ENCODE peak calls at places on chromosome 16, in seven cellular contexts. O is foreskin fibroblast; H is uterus; T is fibroblast of gingiva; P is ascending aorta; S is stimulated activated CD4-positive, alpha-beta T cell treated with anti-CD3 and anti-CD28 coated beads, Interleukin-1b, Interleukin-23, amount 100 ng/mL, for 1 hour; Q is psoas muscle. B is an unnamed sample.

GRCh38 chr16:85338638-85338982 is 226.3 kb upstream of the CIBAR2 start:
- DNase-seq in H (no peak), Q (no peak), T (no peak), S (no peak), O (no peak), P (no peak), B (no peak)

GRCh38 chr16:71282943-71283342 is 6.3 kb downstream of the CMTR2 start:
- DNase-seq in T (no peak), H (no peak), O (no peak), P (no peak), S (no peak), Q (no peak), B (no peak)

GRCh38 chr16:66984902-66985311 is 3.5 kb upstream of the CES4A start:
- DNase-seq in S (no peak), P (no peak), O (no peak), H (no peak), T (no peak), Q (no peak), B (no peak)

GRCh38 chr16:20938426-20938825 is 37.9 kb downstream of the LYRM1 start:
- DNase-seq in T (peak), P (no peak), O (peak), Q (no peak), S (no peak), H (no peak), B (no peak)

GRCh38 chr16:84600343-84601229 is 17.3 kb downstream of the COTL1 start:
- DNase-seq in S (no peak), T (no peak), H (no peak), P (no peak), O (no peak), Q (no peak), B (no peak)

GRCh38 chr16:51853586-51853985 is 693.4 kb downstream of the TOX3 start:
- DNase-seq in P (no peak), S (no peak), T (no peak), O (no peak), H (no peak), Q (no peak), B (no peak)

GRCh38 chr16:57810197-57811024 is 8.1 kb upstream of the KIFC3 start:
- DNase-seq in P (peak), S (peak), Q (peak), O (peak), H (peak), T (peak), B (peak)

GRCh38 chr16:1990336-1991134 is 765 bp downstream of the SYNGR3 start:
- DNase-seq in Q (no peak), H (no peak), T (no peak), O (no peak), S (no peak), P (no peak), B (peak)

GRCh38 chr16:49452568-49452967 is 79.0 kb downstream of the C16orf78 start:
- DNase-seq in Q (peak), S (no peak), H (no peak), O (no peak), P (no peak), T (no peak), B (no peak)

GRCh38 chr16:1527836-1528811 is 5.3 kb upstream of the TMEM204 start:
- DNase-seq in H (no peak), S (no peak), P (no peak), O (no peak), Q (peak), T (peak), B (no peak)

GRCh38 chr16:30342751-30343490 is 12.2 kb downstream of the CD2BP2 start:
- DNase-seq in H (no peak), S (no peak), P (no peak), T (no peak), O (no peak), Q (no peak), B (no peak)

GRCh38 chr16:84357191-84357651 is 11.1 kb upstream of the ATP2C2 start:
- DNase-seq in P (no peak), T (no peak), S (no peak), H (no peak), Q (no peak), O (no peak), B (no peak)

GRCh38 chr16:11087691-11088431 is 143.5 kb downstream of the CLEC16A start:
- DNase-seq in P (no peak), O (no peak), H (no peak), T (no peak), Q (no peak), S (no peak), B (no peak)

GRCh38 chr16:82694239-82694874 is 67.6 kb downstream of the CDH13 start:
- DNase-seq in T (no peak), Q (no peak), P (no peak), H (no peak), S (no peak), O (peak), B (no peak)

GRCh38 chr16:15825750-15826305 is 31.0 kb downstream of the MYH11 start:
- DNase-seq in Q (no peak), P (no peak), O (no peak), S (no peak), T (no peak), H (no peak), B (no peak)

GRCh38 chr16:8583712-8584111 is 6.6 kb downstream of the TMEM114 start:
- DNase-seq in T (no peak), P (no peak), H (no peak), O (no peak), S (no peak), Q (no peak), B (no peak)

GRCh38 chr16:85601730-85602401 is 11.3 kb upstream of the GSE1 start:
- DNase-seq in P (no peak), O (peak), H (no peak), S (no peak), Q (peak), T (peak), B (peak)

GRCh38 chr16:84044108-84044488 is 1.5 kb upstream of the SLC38A8 start:
- DNase-seq in P (no peak), T (peak), S (no peak), O (no peak), H (no peak), Q (no peak), B (no peak)

GRCh38 chr16:16991711-16992110 is 479.0 kb downstream of the XYLT1 start:
- DNase-seq in S (no peak), P (no peak), T (no peak), O (no peak), Q (no peak), H (no peak), B (no peak)

GRCh38 chr16:70588565-70588964 is 57.8 kb upstream of the IL34 start:
- DNase-seq in P (no peak), S (no peak), Q (no peak), T (peak), H (no peak), O (no peak), B (no peak)

GRCh38 chr16:31273676-31274075 is 13.9 kb downstream of the ITGAM start:
- DNase-seq in H (no peak), P (no peak), T (peak), S (no peak), O (peak), Q (no peak), B (no peak)

GRCh38 chr16:69567031-69567680 is 1.4 kb downstream of the NFAT5 start:
- DNase-seq in H (peak), Q (no peak), O (no peak), T (no peak), P (no peak), S (no peak), B (no peak)

GRCh38 chr16:31351937-31352315 is 3.0 kb upstream of the ITGAX start:
- DNase-seq in Q (peak), T (no peak), P (no peak), H (no peak), O (no peak), S (no peak), B (no peak)

GRCh38 chr16:66717776-66718175 is 21.2 kb upstream of the CMTM4 start:
- DNase-seq in Q (no peak), S (no peak), O (peak), T (no peak), P (no peak), H (no peak), B (no peak)

GRCh38 chr16:82108774-82109173 is 61.2 kb downstream of the MPHOSPH6 start:
- DNase-seq in H (no peak), O (no peak), S (no peak), Q (no peak), P (no peak), T (no peak), B (no peak)

GRCh38 chr16:85663891-85664321 is 24.8 kb downstream of the GINS2 start:
- DNase-seq in Q (peak), H (no peak), S (no peak), T (no peak), O (no peak), P (no peak), B (peak)

GRCh38 chr16:19861811-19862327 is 22.8 kb downstream of the GPRC5B start:
- DNase-seq in P (no peak), H (no peak), S (no peak), T (no peak), O (no peak), Q (no peak), B (no peak)

GRCh38 chr16:14335297-14335696 is 264.2 kb downstream of the MRTFB start:
- DNase-seq in O (no peak), T (no peak), P (no peak), Q (no peak), H (no peak), S (no peak), B (no peak)

GRCh38 chr16:1285669-1286491 is 23.6 kb upstream of the UBE2I start:
- DNase-seq in O (no peak), H (no peak), Q (no peak), P (no peak), S (no peak), T (no peak), B (no peak)

GRCh38 chr16:83433201-83433600 is 374.6 kb upstream of the HSBP1 start:
- DNase-seq in Q (no peak), T (no peak), P (no peak), H (no peak), S (no peak), O (no peak), B (no peak)

GRCh38 chr16:8374586-8374985 is 215.7 kb downstream of the TMEM114 start:
- DNase-seq in Q (no peak), H (no peak), O (no peak), T (no peak), P (no peak), S (no peak), B (no peak)

GRCh38 chr16:386641-387156 is 4.9 kb upstream of the PGAP6 start:
- DNase-seq in P (no peak), T (no peak), H (no peak), O (no peak), Q (no peak), S (no peak), B (no peak)

GRCh38 chr16:68417711-68418301 is 30.5 kb downstream of the SMPD3 start:
- DNase-seq in O (no peak), H (peak), S (peak), Q (no peak), T (no peak), P (no peak), B (peak)

GRCh38 chr16:72561-73537 is at the start of gene RHBDF1:
- DNase-seq in T (peak), H (peak), O (peak), P (no peak), Q (peak), S (no peak), B (peak)

GRCh38 chr16:67329901-67330300 is 3.3 kb downstream of the LRRC36 start:
- DNase-seq in P (no peak), H (no peak), T (no peak), Q (no peak), O (no peak), S (no peak), B (no peak)

GRCh38 chr16:63289834-63290460 is 1253.7 kb upstream of the CDH8 start:
- DNase-seq in Q (no peak), T (no peak), S (no peak), O (no peak), H (no peak), P (no peak), B (peak)

B was measured in stomach.